ENCODE peak calls at places on chromosomes 12 and 14, in eight cellular contexts. C, W, D, L, J, V, R and O are unnamed samples.
A peak's percentile ranks its signal among the peaks of the same experiment; 100 is the strongest.

GRCh38 chr14:91164676-91165075 is 50.8 kb downstream of the DGLUCY start:
- DNase-seq in C (no peak), W (no peak), D (no peak), L (peak; percentile 23), J (no peak), V (no peak), R (peak; percentile 72), O (no peak)

GRCh38 chr12:103043531-103044445 is 86.3 kb downstream of the ASCL1 start:
- DNase-seq in C (no peak), W (no peak), D (no peak), L (no peak), J (no peak), V (no peak), R (no peak), O (no peak)

GRCh38 chr12:6563448-6564050 is 4.5 kb downstream of the NOP2 start:
- DNase-seq in C (peak; percentile 54), W (peak; percentile 58), D (peak; percentile 60), L (peak; percentile 65), J (peak; percentile 47), V (peak; percentile 71), R (peak; percentile 73), O (peak; percentile 44)

GRCh38 chr14:99853206-99853605 is 60.0 kb downstream of the EML1 start:
- DNase-seq in C (no peak), W (no peak), D (no peak), L (peak; percentile 9), J (no peak), V (no peak), R (no peak), O (no peak)

GRCh38 chr14:105891631-105892452 is 365.5 kb downstream of the TMEM121 start:
- DNase-seq in C (no peak), W (no peak), D (no peak), L (no peak), J (peak; percentile 5), V (peak; percentile 0), R (no peak), O (no peak)

GRCh38 chr12:118052324-118053070 is 8.5 kb downstream of the WSB2 start:
- DNase-seq in C (peak; percentile 95), W (peak; percentile 99), D (peak; percentile 95), L (peak; percentile 96), J (no peak), V (no peak), R (peak; percentile 89), O (peak; percentile 99)

GRCh38 chr12:41476499-41476898 is 288.4 kb downstream of the PDZRN4 start:
- DNase-seq in C (no peak), W (no peak), D (no peak), L (no peak), J (no peak), V (no peak), R (no peak), O (no peak)

GRCh38 chr14:30417121-30417520 is 141.8 kb upstream of the G2E3 start:
- DNase-seq in C (peak; percentile 20), W (no peak), D (no peak), L (peak; percentile 46), J (no peak), V (no peak), R (no peak), O (no peak)